ENCODE peak calls at places on chromosomes 11 and 22, in four cellular contexts. One of them, this sample, is unnamed.

GRCh38 chr11:131579932-131580387 is 209.5 kb downstream of the NTM start:
- DNase-seq in spleen: no peak
- DNase-seq in epithelial cell of esophagus: peak; percentile 3
- DNase-seq in GM03348: peak; percentile 90
- DNase-seq in this sample: peak; percentile 82

GRCh38 chr22:26897384-26897783 is 240.0 kb downstream of the MIAT start:
- DNase-seq in spleen: no peak
- DNase-seq in epithelial cell of esophagus: no peak
- DNase-seq in GM03348: no peak
- DNase-seq in this sample: no peak

GRCh38 chr11:71285111-71285510 is 32.7 kb upstream of the SHANK2 start:
- DNase-seq in spleen: peak; percentile 47
- DNase-seq in epithelial cell of esophagus: no peak
- DNase-seq in GM03348: no peak
- DNase-seq in this sample: no peak

GRCh38 chr22:36578619-36579018 is 49.7 kb upstream of the EIF3D start:
- DNase-seq in spleen: peak; percentile 33
- DNase-seq in epithelial cell of esophagus: no peak
- DNase-seq in GM03348: no peak
- DNase-seq in this sample: no peak

GRCh38 chr22:26330971-26331625 is 98.0 kb upstream of the ASPHD2 start:
- DNase-seq in spleen: no peak
- DNase-seq in epithelial cell of esophagus: peak; percentile 71
- DNase-seq in GM03348: peak; percentile 79
- DNase-seq in this sample: peak; percentile 76

GRCh38 chr11:3022300-3022967 is 30.3 kb upstream of the NAP1L4 start:
- DNase-seq in spleen: no peak
- DNase-seq in epithelial cell of esophagus: peak; percentile 90
- DNase-seq in GM03348: peak; percentile 55
- DNase-seq in this sample: peak; percentile 52

GRCh38 chr11:68579455-68579854 is 104.9 kb upstream of the GAL start:
- DNase-seq in spleen: no peak
- DNase-seq in epithelial cell of esophagus: peak; percentile 60
- DNase-seq in GM03348: no peak
- DNase-seq in this sample: no peak

GRCh38 chr22:29165336-29166060 is 40.2 kb upstream of the EMID1 start:
- DNase-seq in spleen: peak; percentile 35
- DNase-seq in epithelial cell of esophagus: no peak
- DNase-seq in GM03348: no peak
- DNase-seq in this sample: no peak

GRCh38 chr11:120363436-120363835 is 27.2 kb downstream of the ARHGEF12 start:
- DNase-seq in spleen: no peak
- DNase-seq in epithelial cell of esophagus: no peak
- DNase-seq in GM03348: no peak
- DNase-seq in this sample: no peak

This sample was measured in AG08395.